ENCODE peak calls at places on chromosome 9, in four cellular contexts. R, L, F and U are unnamed samples.

GRCh38 chr9:75855509-75855908 is 35.0 kb upstream of the PCSK5 start:
- DNase-seq in R (no peak), L (no peak), F (no peak), U (no peak)

GRCh38 chr9:130298663-130299279 is 33.2 kb downstream of the HMCN2 start:
- DNase-seq in R (no peak), L (peak), F (no peak), U (peak)

GRCh38 chr9:83242066-83242465 is 179.1 kb upstream of the RASEF start:
- DNase-seq in R (no peak), L (no peak), F (no peak), U (no peak)

GRCh38 chr9:127793093-127793708 is 7.4 kb downstream of the CDK9 start:
- DNase-seq in R (no peak), L (no peak), F (no peak), U (no peak)

GRCh38 chr9:79581794-79582193 is 10.0 kb downstream of the TLE4 start:
- DNase-seq in R (peak), L (no peak), F (no peak), U (no peak)

GRCh38 chr9:115202960-115203751 is 85.2 kb upstream of the TNC start:
- DNase-seq in R (peak), L (no peak), F (no peak), U (no peak)

GRCh38 chr9:33620738-33621439 is 96.8 kb downstream of the ANKRD18B start:
- DNase-seq in R (peak), L (no peak), F (no peak), U (no peak)

GRCh38 chr9:73038089-73038509 is 85.2 kb upstream of the ALDH1A1 start:
- DNase-seq in R (no peak), L (no peak), F (no peak), U (no peak)

GRCh38 chr9:124008307-124008854 is 3.2 kb upstream of the LHX2 start:
- DNase-seq in R (no peak), L (peak), F (peak), U (no peak)

GRCh38 chr9:127796899-127797370 is 5.7 kb upstream of the FPGS start:
- DNase-seq in R (no peak), L (no peak), F (no peak), U (no peak)

GRCh38 chr9:123081824-123082223 is 48.4 kb downstream of the GPR21 start:
- DNase-seq in R (peak), L (no peak), F (no peak), U (peak)

GRCh38 chr9:3873818-3874217 is 348.0 kb upstream of the RFX3 start:
- DNase-seq in R (no peak), L (no peak), F (no peak), U (no peak)

GRCh38 chr9:129990269-129991005 is 52.6 kb downstream of the FNBP1 start:
- DNase-seq in R (no peak), L (no peak), F (no peak), U (no peak)

GRCh38 chr9:23598994-23599393 is 227.0 kb downstream of the ELAVL2 start:
- DNase-seq in R (no peak), L (no peak), F (no peak), U (no peak)

GRCh38 chr9:108478871-108479332 is 376.9 kb downstream of the ACTL7B start:
- DNase-seq in R (peak), L (no peak), F (no peak), U (no peak)

GRCh38 chr9:126376903-126377342 is 50.3 kb downstream of the MVB12B start:
- DNase-seq in R (no peak), L (no peak), F (no peak), U (peak)

GRCh38 chr9:93120846-93121315 is 13.2 kb downstream of the NINJ1 start:
- DNase-seq in R (no peak), L (peak), F (peak), U (no peak)

GRCh38 chr9:128020692-128021091 is 39.9 kb upstream of the EEIG1 start:
- DNase-seq in R (no peak), L (peak), F (peak), U (no peak)

DNA sequence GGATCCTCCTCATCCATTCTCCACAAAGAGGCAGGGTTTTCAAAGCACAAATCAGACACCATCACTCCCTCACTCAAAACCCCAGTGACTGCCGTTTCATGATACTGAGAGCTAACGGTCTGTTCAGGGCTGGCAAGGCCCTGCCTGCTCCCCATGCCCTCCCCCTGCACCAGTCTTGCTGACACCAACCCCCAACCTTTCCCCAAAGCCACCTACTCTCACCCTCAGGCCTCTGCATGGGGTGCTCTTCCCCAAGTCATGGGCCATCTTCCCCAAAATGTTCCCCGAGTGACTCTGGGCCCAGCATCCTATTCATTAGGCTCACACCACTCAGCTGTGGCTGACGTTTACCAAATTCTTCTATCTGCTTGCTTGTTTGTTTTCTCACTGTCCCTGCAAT is 21.7 kb upstream of the OLFM1 start:
- DNase-seq in R (no peak), L (peak), F (no peak), U (no peak)
- TF ChIP-seq CTCF in R (no peak), L (no peak), F (no peak), U (no peak)

DNA sequence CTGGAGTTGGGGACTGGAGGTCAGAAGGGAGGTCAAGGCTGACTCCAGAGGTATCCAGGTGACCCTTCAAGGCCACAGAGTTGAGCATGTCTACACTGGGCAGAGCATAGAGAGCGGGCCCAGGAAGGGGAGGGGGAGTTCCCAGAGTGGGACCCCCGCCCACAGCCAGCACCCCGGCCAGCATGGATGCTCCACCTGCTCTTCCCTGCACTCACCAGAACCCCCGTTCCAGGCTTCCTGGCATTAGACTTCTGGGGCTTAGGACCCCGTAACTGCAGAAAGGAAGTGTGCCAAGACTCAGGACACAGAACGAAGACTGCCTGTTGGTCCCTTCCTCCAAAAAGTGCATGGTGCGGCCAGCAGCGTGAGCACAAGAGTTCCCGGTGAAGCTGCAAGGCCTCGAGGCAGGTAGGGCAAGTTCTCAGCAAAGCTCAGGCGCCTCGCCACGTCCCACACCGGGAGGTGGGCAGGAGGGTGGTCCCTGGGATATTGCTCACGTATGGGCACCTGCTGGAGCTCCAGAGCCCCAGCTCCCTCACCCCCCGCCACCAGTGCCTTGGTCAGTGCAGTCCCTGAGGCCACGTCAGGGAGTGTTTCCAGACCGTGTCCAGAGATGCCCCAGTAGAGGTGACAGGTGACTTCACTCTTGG is 13.8 kb downstream of the ABO start:
- DNase-seq in R (no peak), L (no peak), F (no peak), U (no peak)
- TF ChIP-seq CTCF in R (no peak), L (no peak), F (no peak), U (no peak)

DNA sequence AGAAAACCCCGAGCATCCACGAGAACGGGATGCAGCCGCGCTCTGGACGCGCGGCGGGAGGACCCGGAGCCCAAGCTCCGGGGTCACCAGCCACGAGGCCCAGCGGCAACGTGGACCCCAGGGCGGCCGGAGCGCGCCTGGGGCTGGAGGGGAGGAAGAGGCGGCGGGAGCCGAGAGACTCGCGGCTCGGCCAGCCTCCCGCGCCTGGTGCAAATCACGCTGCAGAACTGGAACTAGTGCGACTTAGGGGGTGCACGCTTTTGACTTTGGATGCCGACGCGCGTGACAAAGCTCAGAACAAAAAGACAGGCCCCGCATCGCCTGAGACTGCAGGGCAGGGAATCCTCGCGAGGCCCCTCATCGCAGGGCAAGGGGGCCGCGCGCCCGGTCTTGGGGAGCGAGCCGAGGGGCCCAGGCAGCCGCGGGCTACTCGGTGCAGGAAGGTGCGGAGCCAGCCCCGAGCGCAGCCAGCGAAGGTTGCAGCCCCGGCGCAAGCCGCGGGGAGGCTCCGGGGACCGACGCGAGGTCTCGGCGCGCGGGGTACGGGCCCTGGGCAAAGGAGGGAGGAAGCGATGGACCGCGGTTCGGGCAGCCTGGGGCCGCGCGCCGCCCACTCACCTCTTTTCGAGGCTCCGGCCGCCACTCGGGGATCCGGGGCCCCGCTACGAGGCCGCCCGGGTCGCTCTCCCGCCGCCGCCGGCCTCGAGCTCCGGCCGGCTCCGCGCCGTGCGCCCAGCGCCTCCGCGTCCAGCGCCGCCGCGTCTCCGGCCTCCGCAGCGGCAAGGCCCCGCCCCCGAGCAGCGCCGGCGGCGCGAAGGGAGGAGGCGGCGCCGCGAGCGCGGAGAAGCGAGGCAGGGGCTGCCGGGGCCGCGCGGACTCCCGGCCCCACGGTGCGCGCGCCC is at the start of gene GOLM1:
- DNase-seq in R (no peak), L (peak), F (peak), U (peak)
- TF ChIP-seq CTCF in R (no peak), L (peak), F (no peak), U (peak)

DNA sequence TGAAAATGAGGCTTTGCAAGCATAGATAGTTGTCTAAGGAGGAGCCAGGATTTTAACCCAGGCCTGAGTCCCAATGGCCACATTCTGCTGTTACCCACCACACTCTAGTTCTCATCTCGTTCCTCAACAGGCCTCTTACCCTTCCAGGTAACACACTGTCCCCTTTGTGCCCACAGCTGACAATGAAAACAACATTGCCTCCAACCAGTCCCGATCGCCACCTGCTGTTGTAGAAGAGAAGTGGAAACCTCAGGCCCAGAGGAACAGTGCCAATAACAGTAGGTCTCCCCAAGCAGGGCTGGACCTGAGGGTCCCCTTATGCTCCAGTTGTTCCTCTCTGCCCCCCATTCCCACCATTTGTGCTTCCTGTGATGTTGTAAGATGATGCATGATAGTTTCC is 30.4 kb downstream of the AMBP start:
- DNase-seq in R (no peak), L (peak), F (no peak), U (no peak)
- TF ChIP-seq CTCF in R (peak), L (peak), F (no peak), U (peak)

GRCh38 chr9:85895685-85896084 is 45.3 kb upstream of the NAA35 start:
- DNase-seq in R (no peak), L (no peak), F (no peak), U (no peak)

GRCh38 chr9:85897853-85898252 is 43.1 kb upstream of the NAA35 start:
- DNase-seq in R (no peak), L (no peak), F (no peak), U (no peak)

GRCh38 chr9:85898288-85898802 is 42.6 kb upstream of the NAA35 start:
- DNase-seq in R (no peak), L (no peak), F (no peak), U (no peak)

GRCh38 chr9:85899388-85899787 is 41.6 kb upstream of the NAA35 start:
- DNase-seq in R (no peak), L (no peak), F (no peak), U (no peak)

GRCh38 chr9:85900504-85901201 is 40.3 kb upstream of the NAA35 start:
- DNase-seq in R (peak), L (peak), F (peak), U (peak)
- TF ChIP-seq CTCF in R (peak), L (peak), F (peak), U (peak)

GRCh38 chr9:136925414-136926153 is 19.0 kb downstream of the FBXW5 start:
- DNase-seq in R (no peak), L (peak), F (no peak), U (no peak)
- TF ChIP-seq CTCF in R (no peak), L (no peak), F (no peak), U (peak)

GRCh38 chr9:88302579-88303324 is 85.5 kb upstream of the SPIN1 start:
- DNase-seq in R (no peak), L (no peak), F (no peak), U (no peak)

GRCh38 chr9:88303785-88304495 is 84.3 kb upstream of the SPIN1 start:
- DNase-seq in R (no peak), L (no peak), F (no peak), U (no peak)

GRCh38 chr9:88300556-88300955 is 87.7 kb upstream of the SPIN1 start:
- DNase-seq in R (no peak), L (no peak), F (no peak), U (no peak)
- TF ChIP-seq CTCF in R (no peak), L (no peak), F (no peak), U (no peak)

GRCh38 chr9:92032891-92033290 is 82.3 kb downstream of the SPTLC1 start:
- DNase-seq in R (no peak), L (no peak), F (no peak), U (no peak)

GRCh38 chr9:92033307-92033706 is 81.9 kb downstream of the SPTLC1 start:
- DNase-seq in R (no peak), L (no peak), F (no peak), U (no peak)

GRCh38 chr9:92026206-92027002 is 76.4 kb upstream of the ROR2 start:
- DNase-seq in R (no peak), L (peak), F (no peak), U (no peak)

GRCh38 chr9:92030367-92030766 is 80.3 kb upstream of the ROR2 start:
- DNase-seq in R (no peak), L (no peak), F (no peak), U (no peak)

GRCh38 chr9:92029553-92029952 is 79.5 kb upstream of the ROR2 start:
- DNase-seq in R (no peak), L (no peak), F (no peak), U (no peak)
- TF ChIP-seq CTCF in R (no peak), L (peak), F (peak), U (peak)

DNA sequence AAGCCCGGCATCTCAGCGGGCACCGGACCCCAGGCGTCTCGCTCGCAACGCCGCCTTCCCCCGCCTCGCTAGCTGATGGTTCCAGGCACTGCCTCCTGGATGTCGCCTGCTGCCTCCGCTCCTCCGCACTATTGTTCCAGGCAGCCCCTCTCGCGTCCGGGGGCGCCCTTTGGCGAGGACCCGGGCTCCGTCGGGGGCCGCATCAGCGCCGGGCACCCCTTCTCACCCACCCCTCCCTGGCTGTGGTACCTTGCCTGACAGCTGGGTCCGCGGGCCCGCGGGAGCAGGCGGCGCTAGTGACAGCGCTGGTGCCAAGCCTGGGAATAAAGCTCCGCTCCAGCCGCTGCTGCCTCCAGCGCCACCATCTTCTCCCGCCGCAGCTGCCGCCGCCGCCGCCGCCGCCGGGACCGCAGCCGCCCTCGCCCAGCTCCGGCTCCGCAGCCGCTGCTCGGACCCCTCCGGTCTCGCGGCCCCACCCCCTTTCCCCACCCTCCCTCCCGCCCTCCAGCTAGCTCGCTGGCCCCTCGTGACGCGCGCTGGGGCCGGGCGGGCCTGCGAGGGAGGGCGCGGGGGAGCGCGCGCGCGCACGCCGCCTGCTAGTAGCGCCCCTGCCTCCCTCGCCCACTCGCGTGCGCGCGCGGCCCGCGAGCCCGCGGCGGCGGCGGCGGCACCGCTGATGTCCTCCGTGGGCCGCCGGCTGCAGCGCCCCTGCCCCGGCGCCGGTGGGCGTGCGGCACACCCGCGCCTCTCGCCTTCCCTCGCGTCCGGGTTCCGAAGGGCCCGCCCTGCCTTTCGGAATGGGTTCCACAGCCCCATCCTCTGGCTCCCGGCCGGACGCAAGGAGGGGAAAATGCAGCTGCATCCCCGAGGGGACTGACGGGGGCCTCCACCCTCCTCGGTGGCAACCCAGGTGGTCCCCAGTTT is at the start of gene APBA1:
- DNase-seq in R (no peak), L (peak), F (peak), U (peak)
- TF ChIP-seq CTCF in R (peak), L (no peak), F (no peak), U (no peak)

DNA sequence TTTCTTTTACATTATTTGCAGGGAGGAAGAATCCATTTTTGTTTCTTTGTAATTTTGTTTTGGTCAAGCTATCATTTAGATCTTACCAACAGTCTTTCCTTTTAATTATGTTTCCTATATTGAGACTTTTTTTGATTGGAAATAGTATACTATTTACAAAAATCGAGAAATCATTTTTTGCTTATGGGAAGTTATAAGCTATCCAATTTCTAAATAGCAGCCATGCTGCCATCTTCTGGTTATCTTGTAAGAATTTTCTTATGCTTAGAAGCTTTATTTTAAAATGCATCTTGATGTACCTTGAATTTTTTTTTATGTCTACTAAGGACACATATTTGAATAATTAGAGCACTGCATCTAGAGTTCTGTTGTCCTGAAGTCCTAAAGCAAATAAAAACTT is 821.2 kb downstream of the PTPRD start:
- DNase-seq in R (no peak), L (no peak), F (no peak), U (no peak)
- TF ChIP-seq CTCF in R (peak), L (peak), F (no peak), U (peak)